ENCODE peak calls at places on chromosomes 2 and 18, in five cellular contexts. M is activated CD4-positive, alpha-beta T cell treated with anti-CD3 and anti-CD28 coated beads, Interleukin-2, amount 50 U/mL, for 4 hours; H is amygdala; V is endothelial cell; T is activated T-helper 2 cell treated with anti-CD3 and anti-CD28 coated beads, Interferon-gamma antibody, Interleukin-2, Interleukin-4, amounts not matched to agents 10 μg/mL and 5 μg/mL and 100 μg/mL, durations not matched to agents 14 hours and 24 hours and 36 hours. F is an unnamed sample.
A peak's percentile ranks its signal among the peaks of the same experiment; 100 is the strongest.

GRCh38 chr18:13369756-13370510 is 151.4 kb downstream of the LDLRAD4 start:
- DNase-seq in M (no peak), H (no peak), V (no peak), T (no peak), F (no peak)

GRCh38 chr2:151523825-151524224 is 114.1 kb downstream of the RIF1 start:
- DNase-seq in M (no peak), H (no peak), V (no peak), T (no peak), F (no peak)

GRCh38 chr2:142974288-142975024 is 97.0 kb downstream of the KYNU start:
- DNase-seq in M (no peak), H (no peak), V (no peak), T (no peak), F (no peak)

GRCh38 chr18:3624818-3625716 is 175.1 kb downstream of the TGIF1 start:
- DNase-seq in M (peak; percentile 50), H (no peak), V (no peak), T (peak; percentile 57), F (peak; percentile 21)

GRCh38 chr18:8912348-8913057 is 190.0 kb upstream of the NDUFV2 start:
- DNase-seq in M (no peak), H (no peak), V (no peak), T (no peak), F (no peak)

GRCh38 chr2:16254356-16254965 is 314.1 kb downstream of the MYCN start:
- DNase-seq in M (no peak), H (no peak), V (no peak), T (no peak), F (no peak)

GRCh38 chr2:176092270-176093144 is at the start of gene HOXD13:
- DNase-seq in M (no peak), H (no peak), V (no peak), T (no peak), F (no peak)

GRCh38 chr2:30221531-30221930 is 9.8 kb upstream of the LBH start:
- DNase-seq in M (no peak), H (no peak), V (no peak), T (no peak), F (no peak)

GRCh38 chr18:34929336-34929780 is 111.9 kb upstream of the MAPRE2 start:
- DNase-seq in M (no peak), H (no peak), V (no peak), T (no peak), F (no peak)

GRCh38 chr2:237997521-237997920 is 30.7 kb downstream of the UBE2F start:
- DNase-seq in M (no peak), H (no peak), V (no peak), T (no peak), F (no peak)

F was measured in dorsolateral prefrontal cortex.